ENCODE peak calls at places on chromosomes 6 and 20, in ten cellular contexts. K is GM23248, J is lower lobe of right lung, B is cardiac muscle cell, M is ovary, W is aorta, A is fibroblast of lung, V is lung, T is SJCRH30, F is OCI-LY7. U is an unnamed sample.

GRCh38 chr20:44594730-44595129 is 12.4 kb downstream of the PKIG start:
- DNase-seq in B (no peak), V (no peak), A (peak; percentile 81), T (no peak), M (no peak), J (no peak), W (peak; percentile 73), F (no peak), K (peak; percentile 74), U (peak; percentile 83)

GRCh38 chr6:155400022-155400965 is 55.3 kb downstream of the NOX3 start:
- DNase-seq in T (no peak), K (peak; percentile 20), V (no peak), W (no peak), M (no peak), A (peak; percentile 26), F (no peak), B (no peak), J (no peak), U (peak; percentile 18)

GRCh38 chr6:42979523-42980177 is 669 bp upstream of the PEX6 start:
- DNase-seq in K (peak; percentile 81), W (no peak), A (peak; percentile 47), V (no peak), J (no peak), M (no peak), T (no peak), B (no peak), F (peak; percentile 47), U (peak; percentile 25)

GRCh38 chr6:109059591-109060021 is 35.0 kb downstream of the SESN1 start:
- DNase-seq in B (no peak), W (no peak), J (no peak), K (peak; percentile 63), F (peak; percentile 26), V (no peak), A (peak; percentile 19), T (no peak), M (no peak), U (no peak)

GRCh38 chr6:154567695-154568220 is 57.3 kb upstream of the CNKSR3 start:
- DNase-seq in W (no peak), V (no peak), T (no peak), K (no peak), M (no peak), J (no peak), F (no peak), B (no peak), A (no peak), U (no peak)

GRCh38 chr6:39688494-39688893 is 36.7 kb downstream of the KIF6 start:
- DNase-seq in M (no peak), B (no peak), F (no peak), A (peak; percentile 76), V (no peak), J (no peak), T (no peak), K (peak; percentile 86), W (no peak), U (peak; percentile 76)

GRCh38 chr6:89032599-89032998 is 48.0 kb upstream of the PNRC1 start:
- DNase-seq in J (no peak), T (no peak), K (peak; percentile 19), B (no peak), F (no peak), W (no peak), V (no peak), M (no peak), A (no peak), U (no peak)

GRCh38 chr20:16748058-16748457 is at the start of gene OTOR:
- DNase-seq in K (no peak), T (no peak), W (no peak), V (no peak), J (no peak), A (no peak), B (no peak), M (no peak), F (no peak), U (no peak)

DNA sequence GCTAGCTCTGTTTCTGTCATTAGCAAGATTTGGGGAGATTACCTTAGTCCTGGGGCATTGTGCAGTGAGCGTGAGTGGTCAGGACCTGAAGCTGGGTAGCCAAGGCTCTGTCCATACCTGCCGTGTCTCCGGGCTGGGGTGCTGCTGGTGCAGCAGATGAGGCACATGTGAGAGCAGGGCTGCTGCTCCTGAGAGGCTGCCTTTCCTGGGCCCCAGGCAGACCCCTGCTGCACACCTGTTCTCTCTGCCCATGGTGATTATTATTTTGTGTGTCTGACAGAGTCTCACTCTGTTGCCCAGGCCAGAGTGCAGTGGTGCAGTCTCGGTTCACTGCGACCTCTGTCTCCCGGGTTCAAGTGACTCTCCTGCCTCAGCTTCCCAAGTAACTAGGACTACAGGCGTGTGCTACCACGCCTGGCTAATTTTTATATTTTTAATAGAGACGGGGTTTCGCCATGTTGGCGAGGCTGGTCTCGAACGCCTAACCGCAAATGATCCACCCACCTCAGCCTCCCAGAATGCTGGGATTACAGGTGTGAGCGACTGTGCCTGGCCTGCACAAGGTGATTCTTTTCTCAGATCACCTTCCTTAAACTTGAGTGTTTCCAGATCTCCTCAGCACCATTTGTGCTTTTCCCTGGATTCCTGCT is 36.8 kb upstream of the IRF4 start:
- DNase-seq in T (no peak), V (no peak), M (no peak), K (no peak), F (peak; percentile 63), B (no peak), J (peak; percentile 49), W (no peak), A (no peak), U (no peak)
- H3K9me3 ChIP-seq in T (no peaks in the 10 kb centered on the region), V (peaks cover 2% of the 10 kb centered on the region), M (no peaks in the 10 kb centered on the region), K (no peaks in the 10 kb centered on the region), F (no peaks in the 10 kb centered on the region), B (peaks cover 2% of the 10 kb centered on the region), J (no peaks in the 10 kb centered on the region), W (no peaks in the 10 kb centered on the region), A (no peaks in the 10 kb centered on the region), U (no peaks in the 10 kb centered on the region)

GRCh38 chr6:167497387-167498056 is 172.6 kb downstream of the TTLL2 start:
- DNase-seq in J (no peak), F (no peak), K (no peak), T (no peak), M (no peak), A (no peak), W (no peak), V (no peak), B (no peak), U (no peak)

GRCh38 chr6:167499161-167499660 is 174.3 kb downstream of the TTLL2 start:
- DNase-seq in B (no peak), J (no peak), W (no peak), T (no peak), F (no peak), K (no peak), M (no peak), A (no peak), V (no peak), U (no peak)

GRCh38 chr6:167495506-167496391 is 170.9 kb downstream of the TTLL2 start:
- DNase-seq in W (no peak), M (no peak), J (no peak), F (no peak), K (no peak), A (no peak), T (no peak), V (no peak), B (no peak), U (no peak)

GRCh38 chr6:167494698-167495435 is 170.0 kb downstream of the TTLL2 start:
- DNase-seq in W (no peak), M (no peak), K (no peak), B (no peak), V (no peak), F (no peak), T (no peak), J (no peak), A (no peak), U (no peak)

DNA sequence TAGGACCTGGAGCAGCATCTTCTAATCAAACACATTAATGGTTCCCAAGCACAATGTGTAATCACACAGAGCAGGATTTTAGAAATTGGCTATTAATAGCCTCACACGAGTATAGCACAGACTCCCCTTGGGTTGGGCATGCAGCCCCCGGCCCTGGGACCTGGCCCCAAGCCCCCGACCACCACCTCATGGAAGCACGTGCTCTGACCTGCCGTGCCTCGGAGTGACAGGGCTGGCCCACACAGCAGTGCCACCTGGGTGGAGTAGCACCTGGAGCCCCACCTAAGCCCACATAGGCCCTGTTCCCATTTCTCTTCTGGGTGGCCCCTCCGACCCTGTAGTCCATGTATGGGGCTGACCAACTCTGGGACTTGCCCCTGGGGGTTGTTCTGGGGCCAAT is 171.8 kb downstream of the TTLL2 start:
- DNase-seq in F (no peak), V (no peak), A (no peak), W (no peak), J (no peak), K (no peak), T (no peak), B (no peak), M (no peak), U (no peak)
- H3K9me3 ChIP-seq in F (no peaks in the 10 kb centered on the region), V (no peaks in the 10 kb centered on the region), A (peaks cover 7% of the 10 kb centered on the region), W (no peaks in the 10 kb centered on the region), J (no peaks in the 10 kb centered on the region), K (no peaks in the 10 kb centered on the region), T (no peaks in the 10 kb centered on the region), B (no peaks in the 10 kb centered on the region), M (no peaks in the 10 kb centered on the region), U (no peaks in the 10 kb centered on the region)

GRCh38 chr20:46501337-46501942 is 11.9 kb downstream of the ZNF334 start:
- DNase-seq in F (no peak), M (no peak), J (no peak), W (no peak), B (no peak), T (no peak), A (no peak), K (no peak), V (no peak), U (no peak)

GRCh38 chr20:46505501-46505900 is 7.9 kb downstream of the ZNF334 start:
- DNase-seq in T (peak; percentile 92), F (no peak), J (no peak), M (no peak), B (no peak), A (no peak), W (no peak), V (no peak), K (no peak), U (no peak)

GRCh38 chr20:46507760-46508407 is 5.5 kb downstream of the ZNF334 start:
- DNase-seq in W (no peak), J (no peak), A (no peak), T (no peak), V (no peak), B (no peak), K (no peak), F (no peak), M (no peak), U (no peak)

GRCh38 chr20:46501961-46502360 is 11.4 kb downstream of the ZNF334 start:
- DNase-seq in A (no peak), W (no peak), K (no peak), J (no peak), V (no peak), B (no peak), M (no peak), T (no peak), F (no peak), U (no peak)
- H3K9me3 ChIP-seq in A (no peaks in the 10 kb centered on the region), W (peaks cover 9% of the 10 kb centered on the region), K (no peaks in the 10 kb centered on the region), J (peaks cover 28% of the 10 kb centered on the region), V (peaks cover 14% of the 10 kb centered on the region), B (peaks cover 11% of the 10 kb centered on the region), M (peaks cover 4% of the 10 kb centered on the region), T (peaks cover 38% of the 10 kb centered on the region), F (no peaks in the 10 kb centered on the region), U (peaks cover 50% of the 10 kb centered on the region)

DNA sequence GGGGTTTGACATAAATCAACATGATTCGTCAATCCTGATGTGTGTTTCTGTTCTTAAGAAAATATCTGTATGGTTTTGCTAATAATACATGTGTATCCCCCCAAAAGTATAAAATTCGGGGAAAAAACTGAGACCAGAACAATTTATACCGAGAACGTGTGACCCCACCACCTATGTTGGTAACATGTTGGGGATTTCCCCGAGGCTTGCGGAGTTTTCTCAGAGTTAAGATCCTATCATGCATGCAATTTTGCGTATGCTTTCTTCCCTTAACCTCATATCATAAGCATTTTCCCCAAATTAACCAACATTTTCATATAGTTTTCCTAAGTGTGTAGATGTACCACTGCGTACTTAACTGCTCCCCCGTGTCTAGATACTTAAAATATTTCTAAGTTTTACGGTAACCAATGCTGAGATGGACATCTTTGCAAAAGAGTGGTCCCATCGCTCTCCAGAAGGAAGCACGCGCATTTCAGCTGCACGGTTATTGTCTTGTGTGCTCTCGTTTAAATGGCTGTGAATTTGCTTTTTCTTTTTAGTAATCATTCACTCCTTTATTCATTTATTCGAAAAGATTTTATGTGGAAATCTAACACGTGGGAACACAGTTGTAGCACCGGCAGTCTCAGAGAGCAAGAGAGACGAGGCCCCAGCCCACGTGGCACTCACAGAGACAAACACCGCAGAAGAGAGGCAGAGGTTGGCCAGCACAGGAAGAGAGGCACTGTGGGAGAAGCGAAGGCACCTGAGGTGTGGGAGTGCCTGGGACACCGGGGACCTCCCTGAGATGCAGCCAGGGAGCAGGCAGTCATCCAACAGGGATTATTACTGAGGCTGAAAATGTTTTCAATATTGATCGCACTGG is 13.2 kb upstream of the IRF4 start:
- DNase-seq in J (no peak), T (no peak), K (no peak), A (no peak), W (no peak), V (no peak), B (no peak), F (no peak), M (no peak), U (no peak)
- H3K9me3 ChIP-seq in J (no peaks in the 10 kb centered on the region), T (no peaks in the 10 kb centered on the region), K (no peaks in the 10 kb centered on the region), A (no peaks in the 10 kb centered on the region), W (no peaks in the 10 kb centered on the region), V (no peaks in the 10 kb centered on the region), B (no peaks in the 10 kb centered on the region), F (no peaks in the 10 kb centered on the region), M (no peaks in the 10 kb centered on the region), U (no peaks in the 10 kb centered on the region)